ENCODE peak calls at places on chromosomes 12 and 14, in eight cellular contexts. A is cardiac fibroblast; V is kidney; N is activated CD8-positive, alpha-beta memory T cell treated with anti-CD3 and anti-CD28 coated beads for 48 hours; D is substantia nigra; Z is amniotic stem cell; U is WERI-Rb-1; E is HS-5. J is an unnamed sample.

GRCh38 chr14:68669101-68669500 is 123.8 kb downstream of the ZFP36L1 start:
- DNase-seq in E (no peak), Z (no peak), N (no peak), D (no peak), V (no peak), A (no peak), U (peak), J (no peak)

GRCh38 chr12:52945389-52946232 is 3.3 kb upstream of the KRT18 start:
- DNase-seq in N (no peak), V (no peak), U (no peak), D (no peak), Z (no peak), A (peak), E (peak), J (no peak)

GRCh38 chr14:64089920-64090319 is 204.3 kb downstream of the ESR2 start:
- DNase-seq in Z (no peak), N (no peak), V (no peak), D (no peak), A (no peak), U (peak), E (no peak), J (no peak)

GRCh38 chr14:50389668-50390441 is 6.8 kb downstream of the CDKL1 start:
- DNase-seq in V (no peak), D (no peak), A (no peak), E (no peak), U (no peak), Z (no peak), N (no peak), J (no peak)

GRCh38 chr14:30796707-30797106 is 77.7 kb upstream of the COCH start:
- DNase-seq in U (no peak), N (no peak), V (no peak), A (no peak), D (no peak), Z (no peak), E (no peak), J (no peak)

GRCh38 chr12:54935235-54935951 is 49.2 kb downstream of the TESPA1 start:
- DNase-seq in N (no peak), A (peak), E (peak), U (no peak), V (no peak), D (no peak), Z (peak), J (peak)

GRCh38 chr12:9260931-9261330 is 52.7 kb upstream of the PZP start:
- DNase-seq in E (no peak), U (no peak), V (no peak), Z (no peak), A (no peak), D (no peak), N (no peak), J (no peak)

GRCh38 chr14:63647696-63648410 is 6.2 kb upstream of the WDR89 start:
- DNase-seq in N (no peak), Z (no peak), D (no peak), E (no peak), U (no peak), A (no peak), V (no peak), J (no peak)

GRCh38 chr12:52791271-52792184 is 4.4 kb downstream of the KRT3 start:
- DNase-seq in V (no peak), D (no peak), N (no peak), E (no peak), U (no peak), A (no peak), Z (no peak), J (no peak)

GRCh38 chr14:51939727-51940126 is 49.6 kb upstream of the RTRAF start:
- DNase-seq in U (no peak), Z (no peak), D (no peak), N (no peak), E (no peak), A (peak), V (no peak), J (no peak)

GRCh38 chr12:131250028-131250950 is 296.6 kb downstream of the ADGRD1 start:
- DNase-seq in E (no peak), Z (no peak), D (no peak), U (no peak), N (no peak), V (peak), A (no peak), J (no peak)

GRCh38 chr12:13348464-13348863 is 151.9 kb downstream of the EMP1 start:
- DNase-seq in D (no peak), E (no peak), V (no peak), A (no peak), N (no peak), Z (no peak), U (no peak), J (no peak)

GRCh38 chr14:102510616-102511520 is 1.3 kb upstream of the ANKRD9 start:
- DNase-seq in D (no peak), V (no peak), U (peak), Z (no peak), N (no peak), E (no peak), A (no peak), J (no peak)

GRCh38 chr12:89319111-89319510 is 33.2 kb downstream of the DUSP6 start:
- DNase-seq in Z (no peak), V (peak), D (no peak), A (peak), E (no peak), N (no peak), U (peak), J (no peak)

GRCh38 chr12:3698218-3698974 is 54.5 kb downstream of the CRACR2A start:
- DNase-seq in V (no peak), N (no peak), D (no peak), U (peak), Z (peak), E (peak), A (peak), J (peak)

GRCh38 chr14:78310263-78310662 is 140.1 kb downstream of the NRXN3 start:
- DNase-seq in Z (no peak), E (no peak), D (no peak), N (no peak), U (no peak), A (no peak), V (no peak), J (no peak)

GRCh38 chr12:111100003-111100402 is 179.6 kb upstream of the MYL2 start:
- DNase-seq in E (no peak), Z (no peak), U (no peak), D (no peak), V (no peak), A (no peak), N (no peak), J (no peak)

GRCh38 chr12:727321-727720 is 25.1 kb upstream of the WNK1 start:
- DNase-seq in V (no peak), A (peak), N (no peak), D (no peak), Z (no peak), U (no peak), E (no peak), J (no peak)

GRCh38 chr12:107788281-107788680 is 13.8 kb downstream of the ASCL4 start:
- DNase-seq in N (no peak), V (no peak), E (no peak), A (no peak), U (no peak), Z (no peak), D (no peak), J (no peak)

GRCh38 chr12:44875954-44876553 is at the start of gene NELL2:
- DNase-seq in E (no peak), U (peak), D (no peak), N (peak), Z (no peak), V (peak), A (peak), J (no peak)

GRCh38 chr14:64726585-64726890 is 22.3 kb downstream of the PLEKHG3 start:
- DNase-seq in D (no peak), V (peak), Z (no peak), U (peak), N (no peak), A (peak), E (no peak), J (no peak)

GRCh38 chr12:121330195-121330594 is 22.0 kb downstream of the ANAPC5 start:
- DNase-seq in U (no peak), Z (no peak), E (no peak), V (no peak), N (no peak), A (no peak), D (no peak), J (no peak)

GRCh38 chr14:89228921-89229639 is 188.0 kb downstream of the FOXN3 start:
- DNase-seq in V (peak), E (no peak), Z (no peak), A (no peak), N (no peak), D (no peak), U (no peak), J (no peak)

J was measured in GM04504.